ENCODE peak calls at places on chromosomes 12 and 14, in five cellular contexts. P, Y, V, W and J are unnamed samples. For H3K36me3 and H3K27me3, the result is how much of the 10 kb centered on the place peaks cover.

GRCh38 chr12:8504351-8504750 is 9.0 kb upstream of the CLEC4D start:
- DNase-seq in W (no peak), V (no peak), Y (no peak), P (no peak), J (peak)

GRCh38 chr12:115232455-115233156 is 548.6 kb upstream of the TBX3 start:
- DNase-seq in Y (no peak), V (peak), P (no peak), W (no peak), J (no peak)

GRCh38 chr12:118060301-118061010 is 523 bp downstream of the WSB2 start:
- DNase-seq in W (peak), P (peak), V (no peak), Y (peak), J (no peak)

GRCh38 chr14:99562848-99563748 is 40.9 kb downstream of the CCDC85C start:
- DNase-seq in P (peak), W (peak), V (peak), Y (no peak), J (no peak)

GRCh38 chr14:102949801-102950451 is 27.5 kb downstream of the AMN start:
- DNase-seq in Y (no peak), P (no peak), V (peak), W (no peak), J (no peak)

GRCh38 chr12:116609236-116609635 is 50.1 kb downstream of the MAP1LC3B2 start:
- DNase-seq in W (no peak), P (no peak), Y (no peak), V (no peak), J (no peak)

GRCh38 chr12:70451528-70451927 is 85.4 kb downstream of the KCNMB4 start:
- DNase-seq in V (no peak), Y (no peak), P (no peak), W (no peak), J (peak)

GRCh38 chr12:128078311-128078851 is 188.6 kb upstream of the TMEM132C start:
- DNase-seq in P (no peak), Y (no peak), V (no peak), W (no peak), J (no peak)

GRCh38 chr12:128190614-128191013 is 76.4 kb upstream of the TMEM132C start:
- DNase-seq in Y (no peak), P (no peak), W (peak), V (no peak), J (no peak)

GRCh38 chr14:28742171-28742846 is 24.3 kb upstream of the FOXG1 start:
- DNase-seq in Y (no peak), W (no peak), V (no peak), P (no peak), J (peak)

GRCh38 chr12:115439008-115439601 is 755.1 kb upstream of the TBX3 start:
- DNase-seq in V (no peak), W (no peak), Y (no peak), P (no peak), J (no peak)

GRCh38 chr14:84409435-84409834 is 1120.5 kb upstream of the FLRT2 start:
- DNase-seq in V (no peak), Y (no peak), W (no peak), P (no peak), J (peak)

GRCh38 chr14:76550534-76550933 is 174.6 kb downstream of the ESRRB start:
- DNase-seq in W (no peak), P (no peak), Y (no peak), V (no peak), J (peak)

GRCh38 chr12:6868211-6869048 is 1.1 kb downstream of the TPI1 start:
- DNase-seq in W (no peak), P (no peak), Y (no peak), V (no peak), J (no peak)

GRCh38 chr14:31927348-31927826 is 149.7 kb upstream of the ARHGAP5 start:
- DNase-seq in V (peak), P (peak), Y (no peak), W (no peak), J (peak)

GRCh38 chr12:60020068-60020467 is 424.2 kb downstream of the SLC16A7 start:
- DNase-seq in Y (no peak), V (no peak), W (no peak), P (no peak), J (no peak)

GRCh38 chr12:117024961-117025480 is 74.2 kb downstream of the TESC start:
- DNase-seq in W (no peak), V (no peak), Y (no peak), P (no peak), J (no peak)

DNA sequence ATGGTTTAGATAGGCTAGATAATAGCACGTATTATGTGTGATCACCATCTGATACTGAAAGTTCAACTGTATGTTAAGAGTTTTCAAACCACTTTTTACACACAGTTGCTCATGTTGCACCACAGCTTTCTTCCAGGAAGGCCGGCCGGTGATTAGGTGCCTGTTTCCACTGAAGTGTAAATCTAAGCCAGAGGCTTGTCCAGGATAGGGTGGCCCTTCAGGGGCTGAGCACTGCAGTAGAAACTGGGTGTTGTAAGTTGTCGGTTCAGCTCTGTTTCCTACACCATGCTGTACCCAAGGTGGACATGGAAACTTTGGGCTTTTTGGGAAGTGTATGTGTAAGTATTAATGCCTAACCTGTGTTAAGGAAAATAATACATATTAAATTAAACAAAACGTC is 30.7 kb downstream of the TDP1 start:
- DNase-seq in Y (no peak), V (no peak), W (no peak), P (no peak), J (no peak)
- H3K36me3 ChIP-seq in Y (under half), V (under half), W (under half), P (under half), J (under half)

DNA sequence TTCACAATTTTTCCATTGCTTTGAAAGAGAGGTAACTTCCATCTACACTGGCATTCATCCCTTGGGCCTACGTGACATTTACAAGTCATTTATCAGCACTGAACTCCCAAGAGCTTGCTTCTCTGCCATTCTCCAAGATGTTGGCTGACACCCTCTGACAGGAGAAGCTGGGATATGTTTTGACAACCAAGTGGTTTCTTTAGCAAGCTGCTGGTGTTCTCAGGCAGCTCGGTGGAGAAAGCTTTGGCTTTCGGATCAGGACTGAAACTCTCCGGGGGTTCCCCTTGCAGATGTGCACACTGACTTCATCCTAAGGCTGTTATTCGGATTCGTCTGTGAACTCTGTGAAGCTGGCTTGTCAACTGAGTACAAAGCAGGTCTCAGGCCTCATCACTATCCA is 15.7 kb downstream of the KCNA5 start:
- DNase-seq in Y (no peak), W (no peak), V (no peak), P (no peak), J (no peak)
- H3K27me3 ChIP-seq in Y (under half), W (under half), V (under half), P (under half), J (under half)

GRCh38 chr12:99767809-99768208 is 120.3 kb downstream of the GARIN6 start:
- DNase-seq in P (no peak), V (peak), W (no peak), Y (no peak), J (peak)
- TF ChIP-seq CTCF in P (no peak), V (no peak), W (peak), Y (no peak), J (peak)

GRCh38 chr12:132702640-132703039 is 8.0 kb upstream of the PGAM5 start:
- DNase-seq in P (no peak), V (no peak), W (no peak), Y (no peak), J (no peak)

GRCh38 chr12:132703611-132704010 is 7.0 kb upstream of the PGAM5 start:
- DNase-seq in P (no peak), Y (no peak), V (no peak), W (no peak), J (no peak)

GRCh38 chr12:132695431-132695830 is 8.0 kb downstream of the PXMP2 start:
- DNase-seq in W (no peak), V (no peak), P (no peak), Y (no peak), J (no peak)

GRCh38 chr12:132700212-132700913 is 10.3 kb upstream of the PGAM5 start:
- DNase-seq in P (no peak), Y (no peak), W (no peak), V (peak), J (peak)

DNA sequence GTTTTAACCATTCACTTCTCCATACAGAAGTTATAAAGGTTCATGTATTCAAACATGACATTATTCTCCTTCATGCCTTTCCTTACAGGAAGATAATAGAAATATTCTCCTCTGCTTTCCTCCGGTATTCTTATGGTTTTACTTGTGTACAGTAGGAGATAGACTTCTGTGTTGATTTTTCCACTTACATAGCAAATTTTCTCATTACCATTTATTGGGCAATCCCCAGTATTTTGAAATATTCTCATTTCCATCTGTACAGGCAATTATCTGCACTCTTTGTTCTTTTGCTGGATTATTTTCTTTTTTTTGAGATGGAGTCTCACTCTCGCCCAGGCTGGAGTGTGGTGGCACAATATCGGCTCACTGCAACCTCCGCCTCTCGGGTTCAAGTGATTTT is 10.9 kb downstream of the PXMP2 start:
- DNase-seq in W (no peak), P (no peak), V (no peak), Y (no peak), J (no peak)
- H3K36me3 ChIP-seq in W (under half), P (under half), V (under half), Y (under half), J (under half)

GRCh38 chr14:53953002-53953827 is 3.4 kb downstream of the BMP4 start:
- DNase-seq in W (peak), Y (no peak), V (peak), P (peak), J (peak)

GRCh38 chr14:53955234-53955556 is 1.4 kb downstream of the BMP4 start:
- DNase-seq in P (no peak), Y (no peak), W (no peak), V (no peak), J (no peak)

GRCh38 chr14:53955671-53956426 is 776 bp downstream of the BMP4 start:
- DNase-seq in P (peak), Y (no peak), V (peak), W (peak), J (no peak)

GRCh38 chr14:53953828-53954550 is 2.6 kb downstream of the BMP4 start:
- DNase-seq in Y (no peak), V (peak), P (no peak), W (peak), J (no peak)

GRCh38 chr14:53954551-53955233 is 1.9 kb downstream of the BMP4 start:
- DNase-seq in Y (no peak), V (peak), W (peak), P (peak), J (no peak)
- H3K27me3 ChIP-seq in Y (under half), V (under half), W (under half), P (under half), J (under half)

GRCh38 chr14:59311723-59312122 is 123.3 kb downstream of the DAAM1 start:
- DNase-seq in V (no peak), W (no peak), Y (no peak), P (no peak), J (no peak)

GRCh38 chr14:59317346-59317745 is 128.9 kb downstream of the DAAM1 start:
- DNase-seq in V (no peak), W (no peak), Y (no peak), P (no peak), J (no peak)

GRCh38 chr14:59314953-59315599 is 126.6 kb downstream of the DAAM1 start:
- DNase-seq in P (no peak), V (no peak), Y (no peak), W (no peak), J (no peak)

GRCh38 chr14:59313063-59314018 is 124.9 kb downstream of the DAAM1 start:
- DNase-seq in P (no peak), V (no peak), Y (no peak), W (no peak), J (no peak)

GRCh38 chr14:59314019-59314608 is 125.6 kb downstream of the DAAM1 start:
- DNase-seq in Y (no peak), P (no peak), V (no peak), W (no peak), J (peak)
- TF ChIP-seq CTCF in Y (no peak), P (no peak), V (no peak), W (no peak), J (no peak)

DNA sequence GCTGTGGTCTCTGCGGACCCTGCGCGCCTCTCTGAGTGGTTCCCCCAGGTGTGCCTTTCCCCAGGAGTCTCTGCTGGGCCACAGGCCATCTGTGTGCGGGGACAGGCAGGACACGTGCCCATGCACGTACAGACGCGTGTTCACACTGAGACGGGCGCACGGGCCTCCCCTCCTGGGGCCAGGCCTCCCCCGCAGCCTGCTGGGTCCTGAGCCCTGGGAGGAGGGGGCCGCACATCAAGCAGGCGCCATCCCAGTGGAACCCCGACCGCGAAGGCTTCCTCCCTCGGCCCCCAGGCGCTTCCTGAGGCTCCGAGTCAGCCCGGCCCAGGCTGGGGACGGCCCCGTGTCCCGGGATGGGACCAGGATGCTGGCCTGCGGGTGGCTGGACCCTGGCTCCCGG is 39.7 kb downstream of the LRCOL1 start:
- DNase-seq in V (no peak), W (no peak), P (no peak), Y (no peak), J (no peak)
- H3K36me3 ChIP-seq in V (under half), W (under half), P (under half), Y (under half), J (under half)

GRCh38 chr12:54657048-54657696 is 9.0 kb upstream of the DCD start:
- DNase-seq in V (no peak), W (no peak), P (no peak), Y (no peak), J (no peak)
- H3K27me3 ChIP-seq in V (under half), W (under half), P (under half), Y (under half), J (under half)

GRCh38 chr14:69363055-69363454 is 35.0 kb downstream of the ERH start:
- DNase-seq in V (peak), P (peak), Y (no peak), W (peak), J (no peak)
- TF ChIP-seq CTCF in V (peak), P (peak), Y (no peak), W (peak), J (no peak)